ENCODE peak calls at places on chromosomes 5 and 9, in five cellular contexts. D is IMR-90, C is AG09319, G is hepatocyte, Z is choroid plexus epithelial cell. H is an unnamed sample.

GRCh38 chr5:134555889-134556311 is 30.4 kb downstream of the JADE2 start:
- DNase-seq in C (no peak), Z (peak), D (peak), G (peak), H (peak)

GRCh38 chr9:19999491-20000057 is 210.7 kb upstream of the SLC24A2 start:
- DNase-seq in Z (peak), G (no peak), D (peak), C (no peak), H (no peak)

GRCh38 chr9:135676891-135677290 is 13.8 kb downstream of the LCN9 start:
- DNase-seq in Z (no peak), G (no peak), C (no peak), D (no peak), H (no peak)

GRCh38 chr9:2939368-2939767 is 95.5 kb upstream of the PUM3 start:
- DNase-seq in Z (no peak), C (no peak), G (no peak), D (no peak), H (no peak)

GRCh38 chr9:18606831-18607230 is 132.9 kb downstream of the ADAMTSL1 start:
- DNase-seq in Z (peak), G (no peak), C (no peak), D (peak), H (no peak)

GRCh38 chr5:145983461-145983860 is 47.1 kb downstream of the SH3RF2 start:
- DNase-seq in G (no peak), C (no peak), D (no peak), Z (no peak), H (no peak)

GRCh38 chr5:81950996-81951395 is 20.8 kb upstream of the ATG10 start:
- DNase-seq in G (no peak), C (no peak), Z (peak), D (no peak), H (no peak)

GRCh38 chr9:114723926-114724325 is 41.9 kb upstream of the TEX48 start:
- DNase-seq in G (no peak), D (peak), C (no peak), Z (peak), H (no peak)

GRCh38 chr9:93320591-93321219 is 130.8 kb upstream of the FAM120A start:
- DNase-seq in C (no peak), D (no peak), Z (no peak), G (no peak), H (no peak)

GRCh38 chr9:108078823-108079222 is 589.3 kb upstream of the KLF4 start:
- DNase-seq in G (no peak), Z (no peak), C (no peak), D (no peak), H (no peak)

GRCh38 chr5:39274388-39275085 is 55.2 kb upstream of the FYB1 start:
- DNase-seq in G (no peak), Z (peak), D (no peak), C (no peak), H (no peak)

GRCh38 chr9:134035041-134036039 is 10.1 kb downstream of the BRD3OS start:
- DNase-seq in C (no peak), Z (no peak), D (no peak), G (no peak), H (no peak)

GRCh38 chr5:168747987-168748777 is 169.0 kb upstream of the PANK3 start:
- DNase-seq in C (no peak), G (peak), D (no peak), Z (peak), H (peak)

GRCh38 chr9:86187121-86187520 is 72.3 kb downstream of the C9orf153 start:
- DNase-seq in C (no peak), Z (peak), D (no peak), G (no peak), H (no peak)

GRCh38 chr5:168327019-168327421 is 35.6 kb downstream of the WWC1 start:
- DNase-seq in Z (no peak), C (no peak), D (peak), G (no peak), H (no peak)

GRCh38 chr5:67160985-67161384 is 35.6 kb downstream of the CD180 start:
- DNase-seq in G (no peak), Z (peak), C (no peak), D (peak), H (no peak)

GRCh38 chr5:109825450-109825849 is 135.7 kb downstream of the MAN2A1 start:
- DNase-seq in D (peak), C (no peak), G (no peak), Z (peak), H (no peak)

GRCh38 chr5:176596689-176597416 is 13.1 kb downstream of the GPRIN1 start:
- DNase-seq in G (peak), Z (peak), D (no peak), C (no peak), H (no peak)

DNA sequence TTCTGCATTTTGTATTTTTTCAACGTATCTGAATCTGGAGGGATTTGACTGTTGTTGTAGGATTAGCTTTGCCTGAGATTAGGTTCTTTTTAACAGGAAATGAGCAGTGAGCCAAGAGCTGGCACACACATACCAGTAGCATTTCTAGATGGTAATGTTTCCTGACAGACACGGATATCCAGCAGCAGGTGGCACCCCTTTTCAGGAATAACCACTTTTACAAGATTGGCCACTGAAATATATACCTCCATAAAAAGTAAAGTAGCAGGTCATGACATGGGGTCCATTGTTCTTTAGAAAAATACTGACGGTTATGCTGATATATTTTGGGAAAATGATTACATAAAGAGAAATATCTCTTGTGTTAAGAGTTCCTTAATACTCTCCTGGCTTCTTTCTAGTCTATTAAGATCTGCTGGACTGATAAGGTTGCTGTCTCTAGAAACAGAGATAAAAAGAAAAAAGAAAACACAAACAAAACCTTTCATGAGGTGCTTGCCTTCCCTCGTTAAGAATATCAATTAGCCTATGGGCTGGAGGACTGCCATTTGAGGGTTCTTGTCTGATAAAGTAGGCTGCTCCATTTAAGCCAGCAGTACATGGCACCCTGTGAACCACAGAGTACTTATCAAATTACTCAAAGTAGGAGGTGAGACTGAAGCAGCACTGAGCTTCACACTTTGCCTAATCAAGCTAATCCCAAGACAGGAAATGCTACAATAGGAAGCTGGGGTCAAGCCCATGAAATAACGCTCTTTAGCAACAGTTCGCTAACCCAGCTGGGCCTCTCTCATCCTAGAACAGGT is 101.6 kb upstream of the PCA3 start:
- DNase-seq in G (no peak), D (no peak), C (no peak), Z (no peak), H (no peak)
- TF ChIP-seq CTCF in G (no peak), D (no peak), C (no peak), Z (no peak), H (no peak)

GRCh38 chr9:36866840-36867239 is 167.2 kb downstream of the PAX5 start:
- DNase-seq in D (no peak), C (no peak), G (no peak), Z (no peak), H (no peak)
- TF ChIP-seq CTCF in D (no peak), C (no peak), G (no peak), Z (peak), H (no peak)

GRCh38 chr5:155024015-155024414 is 10.5 kb downstream of the KIF4B start:
- DNase-seq in Z (no peak), C (no peak), D (no peak), G (no peak), H (no peak)

GRCh38 chr5:155029240-155029639 is 15.7 kb downstream of the KIF4B start:
- DNase-seq in G (no peak), Z (no peak), C (no peak), D (no peak), H (no peak)

GRCh38 chr5:155025890-155026289 is 12.3 kb downstream of the KIF4B start:
- DNase-seq in C (no peak), G (no peak), Z (no peak), D (no peak), H (no peak)

GRCh38 chr5:155023320-155023719 is 9.8 kb downstream of the KIF4B start:
- DNase-seq in Z (no peak), G (no peak), C (no peak), D (no peak), H (no peak)

DNA sequence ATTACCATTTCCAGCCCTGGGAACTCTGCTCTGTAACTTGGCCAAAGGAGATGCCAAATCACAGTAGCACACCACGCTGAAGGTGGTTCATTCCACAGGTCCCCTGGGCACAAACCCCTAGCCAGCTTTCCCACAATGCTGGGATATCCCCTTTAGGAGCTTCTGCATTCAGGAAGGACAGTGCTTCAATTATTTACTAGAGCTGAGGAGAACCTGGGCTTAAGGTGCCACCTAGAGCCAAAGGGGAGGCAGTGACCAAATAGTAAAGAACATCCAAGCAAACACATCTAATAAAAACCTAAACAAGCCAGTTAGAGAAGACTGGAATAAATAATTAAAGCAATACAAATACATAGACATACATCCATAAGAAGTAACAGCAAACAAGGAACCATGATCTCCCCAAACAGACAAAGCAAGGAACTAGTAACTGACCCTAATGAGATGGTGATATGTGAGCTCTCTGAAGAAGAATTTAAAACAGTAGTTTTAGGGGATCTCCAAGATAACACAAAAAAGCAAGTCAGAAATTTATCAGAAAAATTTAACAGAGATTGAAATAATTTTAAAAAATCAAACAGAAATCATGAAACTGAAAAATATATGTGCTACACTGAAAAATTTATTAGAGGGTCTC is 14.6 kb downstream of the KIF4B start:
- DNase-seq in D (no peak), Z (peak), G (no peak), C (no peak), H (no peak)
- TF ChIP-seq CTCF in D (no peak), Z (peak), G (no peak), C (no peak), H (peak)

DNA sequence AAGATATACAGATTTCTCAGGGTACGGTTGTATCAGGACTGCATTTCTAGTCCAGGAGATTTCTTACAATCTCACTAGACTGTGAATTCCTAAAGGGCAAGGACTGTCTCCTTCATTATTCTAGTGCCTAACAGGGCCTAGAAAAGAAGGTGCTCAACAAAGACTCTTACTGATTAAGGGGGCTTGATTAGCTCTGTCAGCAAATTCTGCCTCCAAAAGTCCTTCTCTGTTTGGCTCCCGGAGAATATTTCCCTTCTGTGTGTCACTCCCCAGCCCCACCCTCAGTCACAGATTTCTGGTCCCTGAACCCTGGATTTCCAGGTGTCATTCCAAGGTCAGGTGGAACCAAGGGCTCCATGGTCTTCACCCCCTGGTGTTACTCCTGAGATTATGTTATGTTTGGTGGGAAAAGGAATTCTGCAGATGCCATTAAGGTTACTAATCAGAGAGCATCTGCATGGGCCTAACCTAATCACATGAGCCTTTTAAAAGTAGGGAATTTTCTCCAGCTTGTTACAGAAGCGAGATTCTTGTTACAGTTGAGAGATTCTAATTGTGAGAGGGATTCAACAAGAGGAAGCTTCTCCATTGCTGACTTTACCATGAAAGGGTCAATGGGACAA is 167.7 kb upstream of the LHFPL2 start:
- DNase-seq in Z (no peak), D (peak), C (no peak), G (no peak), H (no peak)
- TF ChIP-seq CTCF in Z (no peak), D (no peak), C (no peak), G (no peak), H (no peak)